ENCODE peak calls at places on chromosomes 2 and 18, in seven cellular contexts. E is transverse colon, U is neural progenitor cell, R is aorta, K is kidney, W is mesendoderm, B is thoracic aorta. F is an unnamed sample. For H3K4me1, the result is how much of the 10 kb centered on the place peaks cover.

GRCh38 chr18:54734059-54734458 is 94.2 kb upstream of the RAB27B start:
- DNase-seq in W (no peak), K (no peak), U (no peak), B (no peak), R (no peak), E (no peak), F (no peak)

GRCh38 chr2:30253873-30254691 is 22.7 kb downstream of the LBH start:
- DNase-seq in W (no peak), U (no peak), R (no peak), B (no peak), K (no peak), E (no peak), F (no peak)

GRCh38 chr18:22914633-22915032 is 18.5 kb upstream of the RBBP8 start:
- DNase-seq in E (no peak), U (peak), R (no peak), K (no peak), B (no peak), W (peak), F (no peak)

GRCh38 chr2:85796549-85797262 is 42.9 kb downstream of the ATOH8 start:
- DNase-seq in U (peak), W (no peak), K (peak), R (peak), B (no peak), E (peak), F (no peak)

GRCh38 chr2:188227713-188228112 is 64.0 kb upstream of the GULP1 start:
- DNase-seq in E (no peak), W (no peak), K (no peak), R (no peak), B (no peak), U (no peak), F (no peak)

GRCh38 chr2:181306785-181307184 is 150.4 kb upstream of the ITGA4 start:
- DNase-seq in K (no peak), R (no peak), W (no peak), E (no peak), B (no peak), U (no peak), F (no peak)

GRCh38 chr2:181239400-181239799 is 217.8 kb upstream of the ITGA4 start:
- DNase-seq in B (no peak), K (no peak), W (peak), R (no peak), E (no peak), U (peak), F (no peak)

GRCh38 chr18:50981381-50981780 is 13.5 kb downstream of the ELAC1 start:
- DNase-seq in U (no peak), B (no peak), K (no peak), R (no peak), W (no peak), E (no peak), F (no peak)

GRCh38 chr18:3455090-3455640 is 5.2 kb downstream of the TGIF1 start:
- DNase-seq in K (no peak), W (no peak), R (no peak), U (peak), B (no peak), E (no peak), F (no peak)

GRCh38 chr2:65660340-65660739 is 227.9 kb upstream of the SPRED2 start:
- DNase-seq in R (no peak), W (peak), E (no peak), K (no peak), B (no peak), U (no peak), F (no peak)

GRCh38 chr2:85680707-85681353 is 12.8 kb upstream of the SFTPB start:
- DNase-seq in B (no peak), U (no peak), E (no peak), W (no peak), K (no peak), R (no peak), F (no peak)

GRCh38 chr2:218853766-218854165 is 5.8 kb upstream of the WNT6 start:
- DNase-seq in K (no peak), W (no peak), E (no peak), U (no peak), B (no peak), R (no peak), F (no peak)

GRCh38 chr2:53104263-53104662 is 663.3 kb upstream of the CHAC2 start:
- DNase-seq in B (no peak), R (no peak), E (no peak), K (no peak), U (peak), W (peak), F (no peak)

GRCh38 chr2:166419616-166419934 is 43.8 kb upstream of the SCN9A start:
- DNase-seq in U (peak), R (no peak), W (peak), E (no peak), B (no peak), K (no peak), F (no peak)

GRCh38 chr2:14903709-14904374 is 271.3 kb downstream of the LRATD1 start:
- DNase-seq in E (peak), U (peak), K (no peak), B (no peak), R (no peak), W (peak), F (peak)

GRCh38 chr2:11652555-11652954 is 17.4 kb downstream of the NTSR2 start:
- DNase-seq in E (no peak), U (no peak), R (no peak), W (no peak), K (no peak), B (no peak), F (no peak)

DNA sequence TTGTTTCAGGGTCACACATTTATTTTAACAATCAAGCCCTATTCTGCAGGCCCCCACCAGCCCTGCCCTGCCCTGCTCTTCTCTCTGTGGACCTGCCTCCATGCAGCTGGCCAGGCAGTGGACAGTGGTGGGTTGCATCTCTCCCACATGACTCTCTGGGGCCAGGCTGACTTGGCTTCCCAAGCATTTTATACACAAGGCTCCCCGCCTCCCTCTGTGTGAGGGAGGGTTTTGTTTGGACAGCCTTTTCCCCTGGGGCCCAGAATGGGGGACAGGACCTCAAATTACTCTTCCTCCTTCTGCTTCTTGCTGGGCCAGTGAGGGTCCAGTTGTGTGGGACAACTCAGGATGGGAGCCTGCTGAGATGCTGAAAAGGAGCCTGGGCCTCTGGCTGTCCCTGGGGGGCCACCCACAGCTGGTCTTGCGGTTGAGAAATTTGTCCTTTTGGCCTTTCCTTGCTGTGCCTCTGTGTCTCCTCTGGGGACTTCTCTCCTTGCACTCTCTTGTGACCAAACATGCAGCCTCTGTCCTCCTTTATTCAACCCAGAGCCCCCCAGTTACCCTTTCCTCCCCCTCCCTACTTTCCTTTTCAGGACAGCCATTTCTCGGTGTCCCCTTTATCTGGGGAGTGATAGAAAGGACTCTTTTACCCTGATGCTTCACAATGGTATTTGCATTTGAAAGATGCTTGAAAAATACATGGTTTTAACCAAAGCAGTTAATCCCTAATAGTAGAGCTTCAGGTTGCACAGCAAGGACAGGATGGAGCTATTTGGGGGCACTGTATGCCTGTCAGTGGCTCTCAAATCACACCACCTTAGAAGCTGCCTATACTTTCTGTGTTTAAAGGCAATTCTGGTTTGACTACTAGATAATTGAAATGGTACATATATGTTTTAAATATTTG is 151.1 kb downstream of the FHOD3 start:
- DNase-seq in R (no peak), K (peak), W (no peak), E (no peak), U (peak), B (no peak), F (no peak)
- H3K4me1 ChIP-seq in R (under half), K (under half), W (under half), E (under half), U (half or more), B (under half), F (under half)

GRCh38 chr2:135494503-135494902 is 36.5 kb downstream of the ZRANB3 start:
- DNase-seq in W (no peak), K (no peak), B (no peak), U (no peak), E (no peak), R (no peak), F (no peak)
- H3K4me1 ChIP-seq in W (under half), K (under half), B (under half), U (under half), E (under half), R (under half), F (under half)

GRCh38 chr2:17943444-17943843 is 65.0 kb downstream of the KCNS3 start:
- DNase-seq in R (no peak), W (no peak), E (no peak), B (no peak), K (no peak), U (no peak), F (no peak)
- H3K4me1 ChIP-seq in R (under half), W (under half), E (under half), B (under half), K (under half), U (under half), F (under half)

DNA sequence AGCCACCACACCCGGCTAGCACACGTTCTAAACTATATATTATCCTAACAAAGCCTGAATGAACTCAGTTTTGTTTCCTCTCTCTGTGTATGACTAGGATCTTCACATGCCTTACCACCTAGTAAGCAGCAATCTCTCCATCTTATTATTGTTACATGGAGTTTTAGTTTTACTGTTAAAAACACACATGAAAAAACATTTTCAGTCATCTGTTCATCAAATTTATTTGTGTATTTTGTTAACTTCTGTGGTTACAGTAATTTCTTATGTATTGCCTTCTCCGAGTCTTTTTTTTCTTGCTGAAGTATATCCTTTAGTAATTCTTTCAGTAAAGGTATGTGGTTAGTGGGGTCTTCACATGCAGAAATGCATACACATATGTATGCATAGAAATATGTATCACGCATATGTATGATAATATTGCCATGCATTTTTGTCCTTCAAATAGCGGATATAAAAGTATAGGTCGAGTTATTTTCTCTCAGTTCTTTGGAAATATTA is 31.4 kb downstream of the ANO7 start:
- DNase-seq in R (no peak), E (no peak), W (no peak), U (no peak), K (peak), B (no peak), F (no peak)
- H3K4me1 ChIP-seq in R (under half), E (under half), W (under half), U (under half), K (under half), B (under half), F (under half)

DNA sequence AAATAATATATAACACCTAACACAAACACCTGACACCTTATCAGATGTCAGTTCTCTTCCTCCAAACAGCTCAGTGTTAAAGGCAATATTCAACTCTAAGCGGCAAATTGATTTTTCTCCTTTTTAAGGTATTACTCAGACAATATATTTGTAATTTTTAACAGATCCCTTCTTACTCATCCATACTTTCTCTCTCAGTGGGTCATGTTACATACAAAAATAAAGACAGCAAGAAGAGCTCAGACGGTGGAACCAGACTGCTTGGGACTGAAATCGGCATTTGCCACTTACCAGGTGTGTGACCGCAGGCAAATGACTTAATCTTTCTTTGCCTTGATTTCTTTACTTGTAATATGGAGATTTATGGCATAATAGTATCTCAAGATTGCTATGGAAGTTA is 25.8 kb downstream of the MAP3K2 start:
- DNase-seq in B (no peak), E (no peak), R (no peak), W (no peak), K (no peak), U (no peak), F (no peak)
- H3K4me1 ChIP-seq in B (under half), E (under half), R (under half), W (under half), K (under half), U (under half), F (half or more)

DNA sequence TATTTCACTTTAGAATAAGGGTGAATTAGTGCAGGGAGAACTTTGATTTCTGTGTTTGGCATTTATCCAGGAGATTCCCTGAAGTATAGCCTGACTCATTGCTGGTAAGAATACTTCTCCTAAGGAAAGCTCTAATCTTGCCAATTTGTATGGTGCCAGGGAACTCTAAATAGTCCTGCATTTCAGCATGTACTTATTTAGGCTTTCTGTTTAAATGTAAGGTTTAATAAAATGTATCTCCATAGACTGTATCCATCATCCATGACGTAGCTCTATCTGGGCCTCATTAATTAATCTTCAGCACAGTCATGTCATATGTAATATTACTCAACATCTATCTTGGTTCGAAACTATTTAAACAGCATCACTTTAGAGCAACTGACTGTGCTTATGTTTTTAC is 127.8 kb downstream of the DOK6 start:
- DNase-seq in W (no peak), R (no peak), E (no peak), U (no peak), B (no peak), K (no peak), F (no peak)
- H3K4me1 ChIP-seq in W (under half), R (under half), E (under half), U (under half), B (under half), K (under half), F (under half)

DNA sequence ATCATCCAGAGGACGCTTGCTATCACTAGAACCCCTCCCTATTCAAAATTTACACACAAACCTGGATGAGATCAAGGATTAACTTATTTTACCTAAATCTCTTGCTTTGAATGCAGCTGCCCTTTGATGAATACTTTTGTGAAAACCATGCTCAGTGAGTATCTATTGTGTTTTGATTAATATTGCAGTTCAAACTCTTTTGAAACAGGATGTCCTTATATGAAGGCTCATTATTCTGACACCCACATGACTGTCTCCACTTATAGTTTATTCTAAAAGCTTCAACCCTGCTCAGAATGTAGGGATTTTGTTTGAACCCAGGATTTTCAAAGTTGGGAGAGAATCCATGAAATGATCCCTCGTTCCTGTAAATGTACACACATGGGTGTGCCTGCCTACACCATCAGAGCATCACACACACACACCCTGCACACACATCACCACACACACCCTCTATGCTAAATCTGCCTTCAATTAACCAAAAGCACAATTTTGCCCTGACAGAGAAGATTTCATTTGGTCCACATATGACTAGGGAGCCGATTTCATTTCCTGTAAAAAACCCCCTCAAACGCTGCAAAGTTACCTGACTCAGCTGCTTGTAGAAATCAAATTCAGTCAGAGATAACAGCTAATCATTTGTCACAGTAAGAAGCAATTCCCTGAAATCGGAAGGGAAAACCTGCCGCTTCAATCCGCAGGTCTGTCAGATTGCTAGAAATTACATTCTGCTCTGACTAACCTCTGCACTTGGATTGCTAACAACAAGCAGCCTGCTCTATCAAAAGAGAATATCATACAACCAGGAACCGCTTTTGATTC is 65.2 kb downstream of the ZEB2 start:
- DNase-seq in U (no peak), K (no peak), E (no peak), R (no peak), B (no peak), W (peak), F (no peak)
- H3K4me1 ChIP-seq in U (half or more), K (under half), E (under half), R (under half), B (half or more), W (under half), F (under half)

GRCh38 chr18:35856178-35856577 is 116.3 kb upstream of the RMP24 start:
- DNase-seq in B (no peak), W (no peak), U (no peak), R (no peak), E (no peak), K (no peak), F (no peak)

GRCh38 chr18:35852786-35853185 is 119.7 kb upstream of the RMP24 start:
- DNase-seq in R (no peak), B (no peak), E (no peak), K (no peak), W (no peak), U (no peak), F (no peak)

GRCh38 chr18:35854095-35854494 is 118.4 kb upstream of the RMP24 start:
- DNase-seq in R (no peak), E (no peak), W (no peak), K (no peak), B (no peak), U (no peak), F (no peak)

DNA sequence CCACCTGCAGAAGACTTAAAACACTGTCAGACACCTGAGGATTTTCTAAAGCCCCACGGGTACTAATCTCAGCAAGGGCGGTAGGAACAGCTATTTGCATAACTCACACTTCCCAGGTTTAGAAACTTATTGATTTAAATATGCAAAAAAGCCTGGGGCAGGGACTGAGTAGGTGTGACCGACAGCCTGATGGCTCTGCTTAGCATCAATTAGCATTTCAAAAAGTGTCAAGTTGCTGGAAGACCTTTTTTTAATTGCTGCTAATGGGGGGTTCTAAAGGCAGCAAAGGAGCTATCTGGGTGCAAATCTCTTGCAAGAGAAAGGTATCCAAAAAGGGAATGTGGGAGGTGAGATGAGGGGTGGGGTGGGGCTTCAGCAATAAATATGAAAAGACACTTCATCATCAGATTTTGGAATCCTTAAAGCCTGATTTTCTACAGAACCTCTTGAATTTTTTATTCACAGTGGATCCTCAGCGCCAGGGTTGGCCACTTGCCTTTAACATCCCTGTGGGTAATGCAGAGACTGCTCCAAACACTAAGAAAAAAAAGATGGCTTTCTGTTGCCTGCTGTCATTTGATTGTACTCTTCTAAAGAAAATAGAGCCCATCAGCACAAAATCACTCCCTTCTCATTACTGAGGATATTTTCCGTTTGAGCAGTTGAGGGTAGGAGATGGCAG is 121.1 kb upstream of the RMP24 start:
- DNase-seq in E (no peak), K (no peak), U (no peak), B (no peak), W (peak), R (no peak), F (no peak)
- H3K4me1 ChIP-seq in E (under half), K (under half), U (under half), B (under half), W (under half), R (under half), F (under half)

DNA sequence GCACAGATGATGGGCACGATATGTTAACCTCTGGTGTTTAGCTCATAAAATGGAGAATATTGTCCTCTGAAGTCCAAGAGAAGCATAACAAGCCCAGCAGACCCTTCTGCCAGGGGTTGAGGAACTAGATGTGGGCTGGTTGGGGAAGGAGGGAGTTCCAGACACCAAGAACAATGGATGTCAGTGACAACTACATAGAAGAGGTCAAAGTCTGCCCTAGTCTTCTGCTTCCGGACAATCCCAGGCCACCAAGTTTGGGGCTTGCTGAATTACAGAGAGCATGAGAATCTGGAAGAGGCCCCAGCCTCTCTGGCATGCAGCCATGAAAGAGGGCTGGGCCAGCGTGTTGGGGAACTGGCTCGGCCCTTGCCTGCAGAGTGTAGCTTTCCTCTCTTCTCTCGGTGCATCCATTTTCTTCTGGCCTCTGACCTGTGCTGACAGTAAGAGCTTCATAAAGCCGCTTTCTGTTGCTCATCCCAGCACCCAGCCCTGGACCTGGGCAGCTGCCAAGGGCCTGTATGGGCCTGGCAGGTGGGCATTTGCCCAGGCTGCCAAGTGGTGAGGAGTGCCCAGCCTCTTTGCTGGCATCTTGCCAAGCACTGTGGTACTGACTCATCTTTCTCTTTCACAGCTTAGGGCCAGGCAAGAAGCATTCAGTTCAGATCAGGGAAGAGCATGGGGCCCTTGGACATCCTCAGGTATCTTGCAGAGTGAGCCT is 14.6 kb upstream of the LAPTM4A start:
- DNase-seq in U (no peak), W (no peak), R (no peak), B (no peak), E (peak), K (no peak), F (no peak)
- H3K4me1 ChIP-seq in U (under half), W (under half), R (under half), B (under half), E (under half), K (under half), F (under half)